ENCODE peak calls at places on chromosomes 3 and 15, in five cellular contexts. U, R, J, Y and E are unnamed samples.

GRCh38 chr3:119930286-119930685 is 148.4 kb downstream of the NR1I2 start:
- DNase-seq in U (no peak), R (no peak), J (no peak), Y (no peak), E (no peak)

GRCh38 chr15:40409366-40409765 is 3.8 kb downstream of the IVD start:
- DNase-seq in U (no peak), R (no peak), J (no peak), Y (no peak), E (no peak)

GRCh38 chr3:141933421-141934300 is 57.2 kb downstream of the ATP1B3 start:
- DNase-seq in U (no peak), R (no peak), J (no peak), Y (no peak), E (no peak)

GRCh38 chr15:32659340-32659831 is 17.9 kb downstream of the SCG5 start:
- DNase-seq in U (no peak), R (no peak), J (peak), Y (no peak), E (no peak)

GRCh38 chr3:50502584-50503423 is 630 bp downstream of the CACNA2D2 start:
- DNase-seq in U (no peak), R (no peak), J (no peak), Y (no peak), E (no peak)

GRCh38 chr3:128794788-128795649 is 69.0 kb downstream of the RAB7A start:
- DNase-seq in U (peak), R (peak), J (peak), Y (no peak), E (peak)

GRCh38 chr15:84817461-84818081 is 415 bp downstream of the ALPK3 start:
- DNase-seq in U (no peak), R (no peak), J (no peak), Y (no peak), E (no peak)

GRCh38 chr3:76997733-76998132 is 42.2 kb upstream of the ROBO2 start:
- DNase-seq in U (no peak), R (no peak), J (peak), Y (no peak), E (peak)

GRCh38 chr3:24378313-24378712 is 116.3 kb downstream of the THRB start:
- DNase-seq in U (no peak), R (no peak), J (no peak), Y (no peak), E (no peak)

GRCh38 chr15:100083572-100083971 is 258.2 kb downstream of the ADAMTS17 start:
- DNase-seq in U (peak), R (no peak), J (no peak), Y (no peak), E (no peak)

GRCh38 chr3:90134090-90134489 is 1026.7 kb downstream of the EPHA3 start:
- DNase-seq in U (no peak), R (no peak), J (no peak), Y (no peak), E (no peak)

GRCh38 chr15:76336254-76337046 is at the start of gene ISL2:
- DNase-seq in U (peak), R (peak), J (peak), Y (peak), E (peak)

GRCh38 chr15:89416339-89417183 is 79.8 kb downstream of the RHCG start:
- DNase-seq in U (peak), R (peak), J (peak), Y (no peak), E (no peak)

GRCh38 chr15:40755821-40756220 is 767 bp upstream of the RMDN3 start:
- DNase-seq in U (no peak), R (no peak), J (no peak), Y (no peak), E (no peak)

GRCh38 chr3:178454714-178455113 is 81.5 kb upstream of the KCNMB2 start:
- DNase-seq in U (peak), R (no peak), J (peak), Y (no peak), E (no peak)